ENCODE peak calls at places on chromosomes 6 and 20, in nine cellular contexts. Y is HCT116, T is neural progenitor cell, O is cardiac muscle cell, E is GM23338, M is right lobe of liver, R is tibial artery, S is stomach, Z is pancreas. K is an unnamed sample.

GRCh38 chr6:81002126-81002525 is 750.4 kb downstream of the TENT5A start:
- DNase-seq in S (no peak), M (no peak), Z (no peak), E (no peak), T (no peak), O (no peak), R (no peak), Y (no peak), K (no peak)

GRCh38 chr20:6780414-6780813 is 12.9 kb downstream of the BMP2 start:
- DNase-seq in S (no peak), E (no peak), M (no peak), O (no peak), Z (no peak), Y (no peak), R (no peak), T (no peak), K (no peak)

GRCh38 chr20:10611357-10611756 is 62.4 kb downstream of the JAG1 start:
- DNase-seq in Y (no peak), E (peak; percentile 84), O (peak; percentile 54), T (peak; percentile 75), S (no peak), R (peak; percentile 40), Z (peak; percentile 59), M (no peak), K (no peak)

GRCh38 chr6:166333172-166333995 is 9.0 kb downstream of the SFT2D1 start:
- DNase-seq in Z (no peak), M (no peak), T (no peak), O (no peak), R (no peak), Y (no peak), S (no peak), E (no peak), K (peak; percentile 74)

GRCh38 chr6:30067460-30068139 is 602 bp downstream of the PPP1R11 start:
- DNase-seq in S (no peak), T (peak; percentile 98), R (no peak), O (peak; percentile 85), M (no peak), Z (peak; percentile 77), E (peak; percentile 96), Y (no peak), K (peak; percentile 94)

GRCh38 chr6:52839124-52840055 is 1.2 kb downstream of the GSTA5 start:
- DNase-seq in S (peak; percentile 59), E (peak; percentile 83), R (no peak), O (peak; percentile 56), Y (peak; percentile 70), T (peak; percentile 56), M (no peak), Z (peak; percentile 60), K (no peak)

GRCh38 chr20:8901237-8902025 is 167.5 kb upstream of the PLCB4 start:
- DNase-seq in T (no peak), E (peak; percentile 9), Z (no peak), S (no peak), R (peak; percentile 45), M (no peak), Y (no peak), O (peak; percentile 5), K (no peak)

GRCh38 chr6:166830185-166830890 is 126.0 kb downstream of the RNASET2 start:
- DNase-seq in R (no peak), M (no peak), T (no peak), S (no peak), O (no peak), Z (no peak), E (no peak), Y (no peak), K (no peak)

GRCh38 chr20:15834857-15835256 is 738.4 kb downstream of the KIF16B start:
- DNase-seq in E (no peak), Z (no peak), T (no peak), S (no peak), M (no peak), R (no peak), O (no peak), Y (no peak), K (no peak)

GRCh38 chr6:28816339-28816908 is 107.4 kb downstream of the TRIM27 start:
- DNase-seq in R (no peak), M (no peak), E (no peak), T (peak; percentile 55), Z (no peak), S (no peak), O (no peak), Y (no peak), K (no peak)
- H3K27me3 ChIP-seq in R (peaks cover 86% of the 10 kb centered on the region), M (peaks cover 4% of the 10 kb centered on the region), E (peaks cover 100% of the 10 kb centered on the region), T (peaks cover 100% of the 10 kb centered on the region), Z (peaks cover 30% of the 10 kb centered on the region), S (peaks cover 98% of the 10 kb centered on the region), O (peaks cover 100% of the 10 kb centered on the region), Y (no peaks in the 10 kb centered on the region), K (peaks cover 53% of the 10 kb centered on the region)

DNA sequence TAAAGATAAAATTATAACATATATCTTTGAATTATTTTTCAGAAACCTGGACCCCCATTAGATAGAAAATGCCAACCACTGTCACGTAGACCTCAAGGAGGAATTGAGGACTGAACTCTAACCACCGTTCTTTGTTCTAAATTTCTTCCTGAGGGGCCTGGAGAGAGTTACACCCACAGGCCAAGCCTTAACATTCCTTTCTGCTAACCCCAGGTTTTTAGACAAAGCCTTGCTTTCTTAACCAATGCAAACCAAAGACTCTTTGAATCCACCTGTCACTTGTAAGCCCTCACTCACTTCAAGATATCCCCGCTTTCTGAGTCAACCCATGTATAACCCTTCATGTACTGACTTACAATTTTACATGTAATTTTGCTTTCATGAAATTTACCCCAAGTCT is 41.0 kb downstream of the SNX14 start:
- DNase-seq in Z (no peak), S (no peak), M (no peak), E (peak; percentile 45), O (no peak), R (no peak), Y (no peak), T (peak; percentile 78), K (no peak)
- H3K4me1 ChIP-seq in Z (no peaks in the 10 kb centered on the region), S (no peaks in the 10 kb centered on the region), M (no peaks in the 10 kb centered on the region), E (no peaks in the 10 kb centered on the region), O (no peaks in the 10 kb centered on the region), R (no peaks in the 10 kb centered on the region), Y (no peaks in the 10 kb centered on the region), T (peaks cover 15% of the 10 kb centered on the region), K (no peaks in the 10 kb centered on the region)

DNA sequence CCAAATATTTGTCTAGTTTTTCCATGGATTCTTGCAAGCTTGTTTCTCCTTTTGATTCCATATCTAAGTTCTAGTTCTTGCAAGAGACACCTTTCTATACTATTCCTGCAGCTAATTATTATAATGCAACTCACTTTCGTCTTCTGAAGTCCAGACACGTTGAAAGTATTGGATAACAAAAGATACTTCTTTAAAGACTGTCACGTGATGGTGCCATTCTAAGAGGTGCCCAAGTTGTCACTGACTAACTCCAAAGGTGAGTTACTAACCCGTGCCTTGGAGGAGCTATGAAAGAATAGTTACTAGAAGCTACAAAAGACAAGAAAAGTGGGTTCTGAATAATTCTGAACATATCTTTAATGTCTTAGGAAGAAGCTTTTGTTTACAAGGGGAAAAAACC is 322.6 kb downstream of the HDGFL1 start:
- DNase-seq in R (no peak), Z (no peak), Y (no peak), M (no peak), S (no peak), T (no peak), E (no peak), O (no peak), K (no peak)
- H3K27ac ChIP-seq in R (peak overlapping the region; percentile 72), Z (peak overlapping the region; percentile 57), Y (no peak overlapping the region), M (no peak overlapping the region), S (peak overlapping the region; percentile 45), T (no peak overlapping the region), E (no peak overlapping the region), O (no peak overlapping the region), K (no peak overlapping the region)

DNA sequence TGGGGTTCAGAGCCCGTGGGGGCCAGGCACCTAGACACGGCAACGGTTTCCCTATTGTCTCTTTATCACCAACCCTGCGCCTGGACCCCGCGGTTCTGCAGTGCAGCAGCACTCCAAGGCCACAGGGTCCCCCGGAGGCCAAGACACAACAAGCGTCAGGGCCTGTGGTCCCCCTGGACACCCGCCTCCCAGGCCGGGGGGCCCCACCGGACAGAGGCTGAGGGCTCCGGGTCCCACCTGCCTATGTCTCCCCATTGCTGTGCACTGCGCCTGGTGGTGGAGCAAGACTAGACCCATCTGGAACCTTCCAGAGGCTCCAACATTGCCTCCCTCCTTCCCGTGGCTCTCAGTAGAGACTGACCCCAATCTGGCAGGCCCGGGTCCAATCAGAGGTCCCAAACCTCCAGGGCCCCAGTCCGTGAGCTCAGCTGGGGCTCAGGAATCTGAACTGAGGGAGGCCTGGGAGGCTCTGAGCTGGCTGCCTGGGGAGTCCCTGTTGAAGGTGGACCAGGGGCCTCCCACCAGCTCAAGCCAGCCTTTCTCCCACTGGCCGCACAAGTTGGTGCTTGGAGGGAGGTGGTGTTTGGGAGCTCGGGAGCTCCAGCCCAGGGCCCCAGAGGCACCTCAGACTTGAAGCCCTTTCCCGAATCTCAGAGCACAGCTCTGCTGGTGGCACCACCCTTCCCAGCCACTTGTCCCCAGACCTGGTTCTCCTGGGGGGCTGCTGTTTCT is 8.8 kb downstream of the GATA5 start:
- DNase-seq in Y (no peak), Z (no peak), S (no peak), E (no peak), R (no peak), O (no peak), M (no peak), T (no peak), K (no peak)
- H3K27me3 ChIP-seq in Y (no peaks in the 10 kb centered on the region), Z (no peaks in the 10 kb centered on the region), S (peaks cover 43% of the 10 kb centered on the region), E (no peaks in the 10 kb centered on the region), R (peaks cover 66% of the 10 kb centered on the region), O (no peaks in the 10 kb centered on the region), M (no peaks in the 10 kb centered on the region), T (peaks cover 7% of the 10 kb centered on the region), K (peaks cover 55% of the 10 kb centered on the region)

GRCh38 chr6:15299430-15300131 is 53.7 kb downstream of the JARID2 start:
- DNase-seq in E (no peak), S (peak; percentile 31), Y (no peak), T (no peak), Z (no peak), R (peak; percentile 48), O (no peak), M (no peak), K (peak; percentile 91)
- H3K4me1 ChIP-seq in E (peaks cover 94% of the 10 kb centered on the region), S (peaks cover 74% of the 10 kb centered on the region), Y (peaks cover 9% of the 10 kb centered on the region), T (peaks cover 28% of the 10 kb centered on the region), Z (peaks cover 4% of the 10 kb centered on the region), R (peaks cover 5% of the 10 kb centered on the region), O (peaks cover 22% of the 10 kb centered on the region), M (no peaks in the 10 kb centered on the region), K (peaks cover 82% of the 10 kb centered on the region)